ENCODE peak calls at places on chromosomes 16 and 17, in eight cellular contexts. Q is Right ventricle myocardium superior; T is stimulated activated CD8-positive, alpha-beta memory T cell treated with anti-CD3 and anti-CD28 coated beads, Interleukin-7, amount 100 ng/mL, for 1 hour; O is NCI-H1048; I is AG08395; Z is activated naive CD4-positive, alpha-beta T cell; J is AG04450; K is uterus. F is an unnamed sample.

GRCh38 chr17:9402590-9403199 is 172.9 kb downstream of the STX8 start:
- DNase-seq in Q (no peak), T (no peak), O (no peak), I (peak; percentile 24), Z (no peak), J (no peak), K (no peak), F (peak; percentile 11)

GRCh38 chr17:66767164-66767933 is 67.6 kb upstream of the CACNG5 start:
- DNase-seq in Q (no peak), T (no peak), O (no peak), I (no peak), Z (no peak), J (no peak), K (no peak), F (no peak)

GRCh38 chr17:66805567-66805966 is 29.4 kb upstream of the CACNG5 start:
- DNase-seq in Q (no peak), T (no peak), O (no peak), I (no peak), Z (no peak), J (no peak), K (no peak), F (no peak)

GRCh38 chr17:37742114-37742761 is 2.6 kb downstream of the HNF1B start:
- DNase-seq in Q (no peak), T (no peak), O (no peak), I (peak; percentile 26), Z (no peak), J (no peak), K (no peak), F (no peak)

GRCh38 chr17:39810939-39811728 is 53.0 kb downstream of the IKZF3 start:
- DNase-seq in Q (no peak), T (no peak), O (no peak), I (no peak), Z (no peak), J (no peak), K (no peak), F (no peak)

GRCh38 chr16:16890964-16891363 is 512.0 kb downstream of the NPIPA7 start:
- DNase-seq in Q (no peak), T (no peak), O (no peak), I (no peak), Z (no peak), J (no peak), K (no peak), F (no peak)

GRCh38 chr17:58289869-58290268 is 9.1 kb upstream of the MPO start:
- DNase-seq in Q (no peak), T (no peak), O (no peak), I (no peak), Z (no peak), J (no peak), K (no peak), F (no peak)

GRCh38 chr16:22192261-22193133 is 13.6 kb upstream of the EEF2K start:
- DNase-seq in Q (peak; percentile 90), T (peak; percentile 53), O (no peak), I (peak; percentile 82), Z (peak; percentile 10), J (peak; percentile 77), K (peak; percentile 81), F (no peak)

GRCh38 chr17:80826955-80827645 is 164.5 kb upstream of the CHMP6 start:
- DNase-seq in Q (peak; percentile 66), T (no peak), O (no peak), I (peak; percentile 96), Z (no peak), J (peak; percentile 93), K (peak; percentile 45), F (peak; percentile 88)